ENCODE peak calls at places on chromosomes 5 and 9, in six cellular contexts. V, U, B, J, K and Z are unnamed samples.

GRCh38 chr5:65566505-65566904 is 3.4 kb downstream of the PPWD1 start:
- DNase-seq in U (no peak), J (no peak), B (no peak), V (no peak), K (no peak), Z (no peak)

GRCh38 chr9:19493845-19494244 is 85.0 kb downstream of the ACER2 start:
- DNase-seq in B (no peak), K (no peak), J (no peak), V (no peak), U (no peak), Z (no peak)

GRCh38 chr5:16937023-16937379 is 913 bp upstream of the MYO10 start:
- DNase-seq in B (no peak), K (peak; percentile 74), U (no peak), V (no peak), J (no peak), Z (no peak)

GRCh38 chr5:142280066-142281011 is 44.5 kb downstream of the SPRY4 start:
- DNase-seq in U (no peak), V (peak; percentile 83), B (no peak), J (peak; percentile 86), K (no peak), Z (peak; percentile 87)

GRCh38 chr5:171813270-171813669 is 27.7 kb downstream of the SMIM23 start:
- DNase-seq in U (no peak), B (no peak), V (no peak), J (no peak), K (no peak), Z (no peak)

GRCh38 chr5:31632460-31632859 is 6.5 kb upstream of the PDZD2 start:
- DNase-seq in K (peak; percentile 22), V (peak; percentile 19), J (no peak), B (no peak), U (no peak), Z (no peak)

GRCh38 chr5:111834926-111835599 is 78.1 kb upstream of the NREP start:
- DNase-seq in K (peak; percentile 30), B (no peak), V (peak; percentile 41), J (no peak), U (no peak), Z (no peak)

GRCh38 chr5:138018844-138019243 is 14.0 kb downstream of the FAM13B start:
- DNase-seq in B (no peak), V (peak; percentile 45), J (no peak), K (no peak), U (no peak), Z (no peak)

GRCh38 chr5:169162407-169162806 is 138.5 kb downstream of the SLIT3 start:
- DNase-seq in K (peak; percentile 33), J (no peak), V (peak; percentile 41), B (no peak), U (no peak), Z (no peak)

GRCh38 chr5:81315336-81315735 is 13.9 kb downstream of the ZCCHC9 start:
- DNase-seq in J (no peak), K (no peak), V (peak; percentile 50), B (no peak), U (no peak), Z (no peak)

GRCh38 chr5:116951217-116951616 is 376.6 kb upstream of the SEMA6A start:
- DNase-seq in J (no peak), V (no peak), U (no peak), K (no peak), B (no peak), Z (no peak)

GRCh38 chr5:149172261-149172660 is 31.0 kb downstream of the ABLIM3 start:
- DNase-seq in J (no peak), U (no peak), K (peak; percentile 32), B (no peak), V (peak; percentile 49), Z (no peak)

GRCh38 chr9:126723807-126724172 is 81.0 kb upstream of the ZBTB43 start:
- DNase-seq in K (no peak), U (peak; percentile 76), J (no peak), B (no peak), V (no peak), Z (no peak)

GRCh38 chr9:133163559-133164208 is at the start of gene GBGT1:
- DNase-seq in V (peak; percentile 11), U (peak; percentile 61), B (no peak), J (peak; percentile 80), K (no peak), Z (no peak)

GRCh38 chr9:134338394-134339182 is 12.3 kb downstream of the RXRA start:
- DNase-seq in V (no peak), J (no peak), U (no peak), B (no peak), K (no peak), Z (no peak)

GRCh38 chr9:69945671-69946141 is 97.9 kb upstream of the MAMDC2 start:
- DNase-seq in B (peak; percentile 33), U (no peak), V (peak; percentile 85), K (peak; percentile 15), J (peak; percentile 23), Z (no peak)

GRCh38 chr5:168916852-168917251 is 337.7 kb upstream of the PANK3 start:
- DNase-seq in B (no peak), K (peak; percentile 78), J (no peak), U (no peak), V (peak; percentile 38), Z (no peak)

GRCh38 chr9:100673249-100673648 is 95.4 kb downstream of the CAVIN4 start:
- DNase-seq in B (no peak), U (no peak), K (no peak), J (no peak), V (no peak), Z (no peak)

GRCh38 chr9:4510546-4511322 is 20.5 kb downstream of the SLC1A1 start:
- DNase-seq in U (no peak), V (no peak), K (no peak), B (no peak), J (no peak), Z (no peak)

GRCh38 chr9:114798793-114799427 is 6.9 kb downstream of the TNFSF15 start:
- DNase-seq in B (no peak), K (peak; percentile 52), J (no peak), U (no peak), V (no peak), Z (no peak)

GRCh38 chr5:140181525-140181924 is 6.5 kb downstream of the CYSTM1 start:
- DNase-seq in U (no peak), V (no peak), B (no peak), K (no peak), J (no peak), Z (no peak)

GRCh38 chr5:175003531-175003930 is 279.1 kb downstream of the MSX2 start:
- DNase-seq in V (no peak), J (no peak), K (no peak), U (no peak), B (no peak), Z (no peak)

GRCh38 chr9:92749071-92749933 is 15.3 kb downstream of the BICD2 start:
- DNase-seq in V (no peak), U (no peak), J (no peak), K (no peak), B (no peak), Z (no peak)

GRCh38 chr5:141963706-141964105 is 5.2 kb upstream of the RNF14 start:
- DNase-seq in U (no peak), V (no peak), B (no peak), J (no peak), K (no peak), Z (no peak)

GRCh38 chr5:50302815-50303490 is 138.1 kb downstream of the EMB start:
- DNase-seq in B (no peak), K (peak; percentile 84), J (no peak), V (peak; percentile 10), U (no peak), Z (no peak)

DNA sequence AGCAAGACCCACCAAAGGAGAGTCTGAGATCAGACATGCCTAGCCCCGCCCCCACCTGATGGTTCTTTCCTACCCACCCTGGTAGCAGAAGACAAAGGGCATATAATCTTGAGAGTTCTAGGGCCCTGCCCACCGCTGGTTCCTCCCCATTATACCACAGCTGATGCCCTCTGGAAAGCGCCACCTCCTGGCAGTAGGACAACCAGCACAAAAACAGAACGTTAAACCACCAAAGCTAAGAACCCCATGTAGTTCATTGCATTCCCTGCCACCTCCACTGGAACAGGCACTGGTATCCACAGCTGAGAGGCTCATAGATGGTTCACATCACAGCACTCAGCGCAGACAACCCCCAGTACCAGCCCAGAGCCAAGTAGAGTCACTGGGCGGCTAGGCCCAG is 81.2 kb upstream of the TRPC7 start:
- DNase-seq in B (no peak), K (no peak), U (no peak), V (no peak), J (no peak), Z (no peak)
- TF ChIP-seq CTCF in B (no peak), K (no peak), U (no peak), V (no peak), J (no peak), Z (no peak)

GRCh38 chr5:79235578-79236363 is at the start of gene JMY:
- DNase-seq in B (peak; percentile 81), U (peak; percentile 88), V (peak; percentile 86), K (peak; percentile 83), J (peak; percentile 88), Z (peak; percentile 93)
- TF ChIP-seq CTCF in B (no peak), U (no peak), V (no peak), K (no peak), J (no peak), Z (peak; percentile 32)

DNA sequence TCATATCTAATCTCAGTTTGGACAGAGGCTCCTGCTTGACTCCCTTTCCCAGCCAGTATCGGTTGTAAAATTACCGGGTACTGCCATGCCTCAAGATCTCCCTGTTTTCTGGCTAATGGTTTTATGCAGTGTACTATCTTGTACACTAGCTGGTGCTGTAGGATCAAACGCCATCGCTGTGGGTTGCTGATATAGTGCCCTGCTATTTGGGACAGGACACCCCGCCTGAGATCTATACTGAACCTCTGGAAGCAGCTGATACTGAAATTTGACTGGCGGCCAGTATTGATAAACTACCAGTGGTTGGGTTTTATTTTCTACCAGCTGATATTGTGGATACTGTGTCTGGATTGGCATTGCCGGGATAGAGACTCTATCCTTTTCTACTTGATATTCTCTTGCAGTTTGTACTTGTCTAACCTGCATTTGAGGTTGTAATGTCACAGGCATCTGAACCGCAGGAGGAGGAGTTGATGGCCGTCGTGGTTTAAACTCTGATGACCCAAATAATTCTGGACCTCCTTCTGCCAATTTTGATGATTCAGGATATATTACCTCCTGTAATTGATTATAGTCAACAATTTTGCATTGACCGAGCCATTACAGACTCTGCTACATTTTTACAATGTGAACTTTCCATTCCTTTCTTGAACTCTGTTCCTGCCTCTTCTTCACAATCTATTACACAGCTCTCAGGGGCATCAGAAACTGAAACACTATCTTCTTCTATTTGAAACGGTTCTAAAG is 112.5 kb upstream of the LARP1 start:
- DNase-seq in B (no peak), J (no peak), U (no peak), V (peak; percentile 40), K (peak; percentile 74), Z (no peak)
- TF ChIP-seq CTCF in B (no peak), J (peak; percentile 24), U (peak; percentile 36), V (peak; percentile 64), K (peak; percentile 86), Z (peak; percentile 44)

GRCh38 chr9:29289365-29289764 is 1716.1 kb upstream of the C9orf72 start:
- DNase-seq in U (no peak), V (no peak), K (no peak), B (no peak), J (no peak), Z (no peak)

GRCh38 chr9:29290519-29290918 is 1717.2 kb upstream of the C9orf72 start:
- DNase-seq in V (no peak), J (no peak), B (no peak), K (no peak), U (no peak), Z (no peak)

DNA sequence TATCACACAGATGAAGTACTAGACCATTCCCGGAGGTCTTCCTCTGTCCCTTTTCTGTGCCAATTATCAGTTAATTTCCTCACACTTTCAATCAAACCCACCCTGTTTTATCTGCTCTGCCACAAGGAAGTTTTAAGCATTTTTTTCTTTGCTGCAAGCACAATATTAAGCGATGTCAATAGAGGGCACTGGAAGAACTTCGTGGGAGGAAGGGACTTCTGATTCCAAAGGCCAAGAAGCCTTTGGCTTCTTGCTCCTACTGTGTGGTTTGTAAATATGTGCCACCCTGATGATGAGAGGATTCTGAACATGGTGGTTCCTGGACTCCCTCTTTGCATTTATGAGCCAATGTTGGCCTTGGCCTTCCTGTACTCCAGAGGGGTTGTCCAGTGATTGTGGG is 1712.5 kb upstream of the C9orf72 start:
- DNase-seq in U (no peak), V (peak; percentile 39), B (no peak), J (no peak), K (peak; percentile 36), Z (no peak)
- TF ChIP-seq CTCF in U (no peak), V (peak; percentile 37), B (no peak), J (no peak), K (peak; percentile 21), Z (no peak)